ENCODE peak calls at places on chromosomes 4 and X, in five cellular contexts. W is sigmoid colon, A is tibial nerve, O is endodermal cell, G is brain microvascular endothelial cell. C is an unnamed sample.

GRCh38 chr4:41009411-41009810 is 204.9 kb downstream of the APBB2 start:
- DNase-seq in A (no peak), W (no peak), G (no peak), O (no peak), C (no peak)

GRCh38 chr4:21102667-21103066 is 402.4 kb downstream of the PACRGL start:
- DNase-seq in G (no peak), W (no peak), A (no peak), O (no peak), C (no peak)

GRCh38 chr4:105924341-105924740 is 29.1 kb downstream of the NPNT start:
- DNase-seq in A (no peak), G (no peak), W (no peak), O (no peak), C (no peak)

GRCh38 chr4:65825121-65825520 is 154.8 kb upstream of the EPHA5 start:
- DNase-seq in A (no peak), G (peak), O (no peak), W (no peak), C (no peak)

GRCh38 chr4:28654618-28655017 is 1794.0 kb downstream of the STIM2 start:
- DNase-seq in A (no peak), O (no peak), G (no peak), W (no peak), C (no peak)

GRCh38 chrX:50988649-50989048 is 78.1 kb downstream of the BMP15 start:
- DNase-seq in W (no peak), G (peak), O (peak), A (no peak), C (no peak)

GRCh38 chrX:1126738-1127137 is 85.7 kb downstream of the CRLF2 start:
- DNase-seq in W (peak), G (no peak), O (peak), A (no peak), C (no peak)

GRCh38 chr4:25950476-25951389 is 36.7 kb downstream of the SMIM20 start:
- DNase-seq in A (no peak), W (no peak), O (no peak), G (no peak), C (no peak)

GRCh38 chrX:20620301-20620700 is 353.6 kb upstream of the RPS6KA3 start:
- DNase-seq in A (no peak), W (no peak), G (peak), O (no peak), C (no peak)

GRCh38 chr4:2961411-2962098 is 1.7 kb downstream of the NOP14 start:
- DNase-seq in G (no peak), W (no peak), A (no peak), O (peak), C (no peak)

GRCh38 chr4:32884198-32884597 is 2164.0 kb downstream of the PCDH7 start:
- DNase-seq in W (no peak), O (no peak), G (no peak), A (no peak), C (no peak)

GRCh38 chrX:13750204-13750603 is 15.7 kb downstream of the OFD1 start:
- DNase-seq in W (no peak), O (no peak), A (no peak), G (peak), C (no peak)

GRCh38 chr4:17323619-17324400 is 188.1 kb downstream of the QDPR start:
- DNase-seq in G (no peak), W (no peak), A (no peak), O (no peak), C (peak)

GRCh38 chr4:153518637-153519384 is 52.7 kb downstream of the TMEM131L start:
- DNase-seq in O (no peak), G (no peak), W (no peak), A (no peak), C (no peak)

GRCh38 chr4:83340692-83341343 is 6.2 kb upstream of the HPSE start:
- DNase-seq in A (no peak), G (no peak), O (no peak), W (no peak), C (no peak)

GRCh38 chr4:64781737-64782326 is 372.6 kb upstream of the TECRL start:
- DNase-seq in G (peak), A (no peak), W (no peak), O (no peak), C (no peak)

GRCh38 chrX:13026877-13027652 is 17.4 kb downstream of the FAM9C start:
- DNase-seq in O (no peak), W (no peak), G (no peak), A (no peak), C (no peak)

GRCh38 chr4:173485164-173485563 is 44.9 kb downstream of the HAND2 start:
- DNase-seq in O (no peak), W (no peak), A (no peak), G (no peak), C (no peak)

GRCh38 chrX:52262195-52262546 is 77.5 kb downstream of the MAGED4 start:
- DNase-seq in O (no peak), G (no peak), A (no peak), W (no peak), C (no peak)

GRCh38 chrX:64377753-64378152 is 17.5 kb downstream of the MTMR8 start:
- DNase-seq in A (no peak), O (no peak), W (no peak), G (no peak), C (no peak)

GRCh38 chrX:79107891-79108718 is 36.4 kb upstream of the GPR174 start:
- DNase-seq in A (no peak), G (no peak), W (no peak), O (no peak), C (no peak)

DNA sequence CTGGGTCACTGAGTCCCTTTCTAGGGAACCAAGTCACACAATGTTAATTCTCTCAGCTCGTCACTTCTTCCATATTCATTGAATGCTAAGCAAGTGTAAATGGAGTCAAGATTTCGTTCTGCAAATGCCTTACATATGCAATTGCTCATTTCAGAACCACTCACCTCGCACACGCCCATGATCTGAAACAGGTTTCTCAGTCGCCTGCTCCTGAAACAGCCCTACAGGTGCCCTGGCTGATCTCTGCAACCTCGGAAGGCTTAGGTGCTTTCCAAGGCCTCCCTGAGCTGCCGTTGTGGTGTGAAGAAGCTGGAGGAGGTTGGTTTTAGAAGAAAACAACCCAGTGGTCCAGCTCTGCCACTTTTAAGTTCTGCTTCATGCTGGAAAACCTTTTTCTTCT is 100.8 kb upstream of the MSX1 start:
- DNase-seq in A (no peak), W (no peak), G (no peak), O (no peak), C (no peak)
- H3K27ac ChIP-seq in A (no peak), W (no peak), G (no peak), O (peak), C (no peak)

DNA sequence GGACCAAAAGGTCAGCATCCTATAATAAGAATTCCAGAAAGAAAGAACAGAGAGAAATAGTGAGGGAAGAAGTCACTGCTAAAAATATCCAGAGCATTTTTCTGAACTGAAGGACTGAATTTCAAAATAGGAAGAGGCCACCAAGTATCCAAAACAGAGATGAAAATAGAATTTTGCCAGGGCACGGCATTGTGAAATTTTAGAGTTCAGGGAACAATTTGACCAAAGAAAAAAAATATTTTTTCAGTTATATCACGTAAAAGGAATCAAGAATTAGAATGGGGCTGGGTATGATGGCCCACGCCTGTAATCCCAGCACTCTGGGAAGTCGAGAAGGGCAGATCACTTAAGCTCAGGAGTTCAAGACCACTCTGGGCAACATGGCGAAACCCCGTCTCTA is 65.4 kb downstream of the FGFBP1 start:
- DNase-seq in A (no peak), W (no peak), G (no peak), O (no peak), C (no peak)
- H3K27ac ChIP-seq in A (peak), W (no peak), G (no peak), O (no peak), C (no peak)

DNA sequence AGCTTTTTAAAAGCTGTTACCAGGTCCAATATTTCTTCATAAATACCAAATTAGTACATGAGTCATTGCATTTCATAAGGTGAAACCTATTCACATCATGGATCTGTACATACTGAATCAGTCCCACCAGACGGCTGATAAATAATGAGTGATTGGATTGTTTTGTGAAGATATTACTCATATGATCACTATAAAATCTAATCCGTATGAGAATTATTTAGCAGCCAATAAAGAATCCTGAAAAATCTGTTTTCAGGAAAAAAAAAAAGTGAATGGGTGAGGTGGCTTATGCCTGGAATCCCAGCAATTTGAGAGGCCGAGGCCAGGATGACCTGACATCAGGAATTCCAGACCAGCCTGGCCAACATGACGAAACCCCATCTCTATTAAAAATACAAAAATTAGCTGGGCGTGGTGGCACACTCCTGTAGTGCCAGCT is 438.1 kb downstream of the INPP4B start:
- DNase-seq in A (no peak), W (no peak), O (no peak), G (peak), C (no peak)
- H3K27ac ChIP-seq in A (no peak), W (no peak), O (no peak), G (peak), C (no peak)

GRCh38 chr4:54224960-54225670 is 4.0 kb upstream of the PDGFRA start:
- DNase-seq in O (peak), G (no peak), A (no peak), W (no peak), C (no peak)

GRCh38 chr4:54227261-54228063 is 1.6 kb upstream of the PDGFRA start:
- DNase-seq in O (peak), A (no peak), W (peak), G (peak), C (no peak)

GRCh38 chr4:54228064-54228527 is 997 bp upstream of the PDGFRA start:
- DNase-seq in A (peak), O (peak), W (peak), G (peak), C (peak)

GRCh38 chr4:54225671-54226398 is 3.3 kb upstream of the PDGFRA start:
- DNase-seq in W (no peak), O (peak), A (no peak), G (no peak), C (no peak)

GRCh38 chr4:54226399-54227260 is 2.5 kb upstream of the PDGFRA start:
- DNase-seq in G (peak), O (peak), A (peak), W (peak), C (no peak)
- H3K27ac ChIP-seq in G (no peak), O (no peak), A (peak), W (peak), C (no peak)

DNA sequence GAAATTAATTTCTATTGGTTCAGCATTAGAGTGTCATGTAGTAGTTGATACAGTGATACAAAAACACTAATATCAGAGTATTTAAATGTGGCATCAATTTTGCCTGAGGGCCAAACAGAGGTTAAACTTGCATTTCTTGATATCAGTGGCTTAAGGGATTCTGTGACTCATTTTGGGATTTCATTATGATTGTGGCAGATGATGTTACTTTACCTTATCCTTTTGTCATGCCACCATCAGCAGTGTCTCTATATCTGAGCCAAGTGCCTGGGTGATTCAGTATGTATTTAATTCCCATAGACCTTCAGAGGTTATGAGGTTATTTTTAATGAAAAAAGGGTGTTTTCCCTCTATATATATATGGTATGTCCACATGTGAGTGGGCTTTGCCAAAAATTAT is 582.9 kb downstream of the ADGRL3 start:
- DNase-seq in W (no peak), O (no peak), A (no peak), G (no peak), C (no peak)
- H3K27ac ChIP-seq in W (no peak), O (no peak), A (no peak), G (no peak), C (no peak)

GRCh38 chrX:101257448-101258259 is 33.5 kb downstream of the TAF7L start:
- DNase-seq in A (no peak), W (no peak), O (no peak), G (no peak), C (no peak)
- H3K27ac ChIP-seq in A (no peak), W (no peak), O (no peak), G (no peak), C (no peak)

DNA sequence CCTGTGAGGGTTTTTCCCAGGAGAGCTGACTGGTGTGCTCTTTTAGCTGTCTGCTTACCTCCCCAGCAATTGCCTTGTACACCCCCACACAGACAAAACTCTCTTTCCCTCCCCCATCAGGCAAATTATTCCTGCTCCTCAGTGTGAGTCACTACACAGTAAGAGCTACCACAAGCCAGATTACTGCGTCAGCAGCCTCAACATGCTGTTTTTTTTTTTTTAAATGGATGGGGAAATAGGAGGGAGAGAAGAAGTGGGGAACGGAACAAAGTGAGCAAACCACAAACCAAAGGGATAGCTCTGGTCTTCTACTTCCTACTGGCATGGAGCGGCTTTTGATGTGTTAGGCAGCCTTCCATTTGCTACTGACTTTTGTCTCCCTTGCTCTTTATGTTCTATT is 107.5 kb upstream of the ACSL4 start:
- DNase-seq in O (no peak), A (no peak), G (peak), W (peak), C (no peak)
- H3K27ac ChIP-seq in O (no peak), A (peak), G (peak), W (peak), C (no peak)